ENCODE peak calls at places on chromosomes 6 and 20, in eight cellular contexts. S, T, B, G, E, Y, I and X are unnamed samples.

GRCh38 chr20:19449051-19449450 is 236.6 kb downstream of the SLC24A3 start:
- DNase-seq in S (no peak), T (no peak), B (no peak), G (no peak), E (no peak), Y (no peak), I (no peak), X (no peak)

GRCh38 chr6:137846772-137847313 is 20.2 kb upstream of the TNFAIP3 start:
- DNase-seq in S (no peak), T (peak; percentile 19), B (no peak), G (no peak), E (peak; percentile 45), Y (no peak), I (no peak), X (no peak)

GRCh38 chr6:159254186-159254585 is 85.0 kb downstream of the FNDC1 start:
- DNase-seq in S (peak; percentile 73), T (no peak), B (no peak), G (no peak), E (no peak), Y (no peak), I (no peak), X (no peak)

GRCh38 chr6:115854866-115855665 is 205.6 kb downstream of the FRK start:
- DNase-seq in S (no peak), T (no peak), B (no peak), G (no peak), E (no peak), Y (no peak), I (no peak), X (no peak)

GRCh38 chr6:112640895-112641294 is 293.8 kb downstream of the RFPL4B start:
- DNase-seq in S (peak; percentile 82), T (no peak), B (no peak), G (peak; percentile 68), E (no peak), Y (peak; percentile 67), I (no peak), X (no peak)

GRCh38 chr6:149922642-149923326 is at the start of gene RAET1G:
- DNase-seq in S (peak; percentile 88), T (peak; percentile 91), B (peak; percentile 87), G (peak; percentile 96), E (peak; percentile 85), Y (peak; percentile 46), I (peak; percentile 87), X (peak; percentile 66)

GRCh38 chr6:8084586-8084985 is 17.8 kb downstream of the EEF1E1 start:
- DNase-seq in S (no peak), T (no peak), B (no peak), G (no peak), E (no peak), Y (no peak), I (no peak), X (no peak)

GRCh38 chr6:30573113-30573512 is 1.9 kb downstream of the ABCF1 start:
- DNase-seq in S (no peak), T (no peak), B (no peak), G (no peak), E (no peak), Y (no peak), I (no peak), X (no peak)

GRCh38 chr20:7980332-7981046 is 39.1 kb downstream of the TMX4 start:
- DNase-seq in S (peak; percentile 38), T (peak; percentile 10), B (peak; percentile 70), G (peak; percentile 64), E (no peak), Y (no peak), I (no peak), X (peak; percentile 32)

GRCh38 chr6:139452176-139452876 is 77.9 kb upstream of the CITED2 start:
- DNase-seq in S (no peak), T (no peak), B (no peak), G (peak; percentile 50), E (no peak), Y (no peak), I (no peak), X (no peak)

GRCh38 chr20:39253051-39253682 is 291.0 kb downstream of the DHX35 start:
- DNase-seq in S (no peak), T (no peak), B (no peak), G (no peak), E (no peak), Y (no peak), I (no peak), X (no peak)

GRCh38 chr6:133890941-133891813 is 2.3 kb downstream of the TCF21 start:
- DNase-seq in S (no peak), T (peak; percentile 29), B (peak; percentile 60), G (peak; percentile 39), E (no peak), Y (no peak), I (no peak), X (peak; percentile 31)

GRCh38 chr6:27791182-27791939 is 120.8 kb downstream of the OR2B2 start:
- DNase-seq in S (peak; percentile 86), T (peak; percentile 52), B (peak; percentile 47), G (peak; percentile 87), E (peak; percentile 65), Y (no peak), I (no peak), X (peak; percentile 21)

GRCh38 chr6:151027295-151027747 is 161.8 kb downstream of the MTHFD1L start:
- DNase-seq in S (no peak), T (peak; percentile 31), B (no peak), G (no peak), E (no peak), Y (no peak), I (no peak), X (no peak)

GRCh38 chr6:151029976-151030375 is 164.5 kb downstream of the MTHFD1L start:
- DNase-seq in S (no peak), T (no peak), B (no peak), G (no peak), E (no peak), Y (no peak), I (no peak), X (no peak)

GRCh38 chr6:151025076-151025475 is 159.6 kb downstream of the MTHFD1L start:
- DNase-seq in S (no peak), T (peak; percentile 77), B (no peak), G (no peak), E (peak; percentile 61), Y (no peak), I (no peak), X (no peak)

GRCh38 chr6:151026021-151026663 is 160.6 kb downstream of the MTHFD1L start:
- DNase-seq in S (no peak), T (no peak), B (no peak), G (no peak), E (no peak), Y (no peak), I (no peak), X (no peak)

GRCh38 chr6:151027936-151028838 is 162.7 kb downstream of the MTHFD1L start:
- DNase-seq in S (no peak), T (peak; percentile 28), B (no peak), G (no peak), E (no peak), Y (no peak), I (no peak), X (no peak)
- TF ChIP-seq CTCF in S (no peak), T (no peak), B (no peak), G (no peak), E (no peak), Y (no peak), I (no peak), X (no peak)

DNA sequence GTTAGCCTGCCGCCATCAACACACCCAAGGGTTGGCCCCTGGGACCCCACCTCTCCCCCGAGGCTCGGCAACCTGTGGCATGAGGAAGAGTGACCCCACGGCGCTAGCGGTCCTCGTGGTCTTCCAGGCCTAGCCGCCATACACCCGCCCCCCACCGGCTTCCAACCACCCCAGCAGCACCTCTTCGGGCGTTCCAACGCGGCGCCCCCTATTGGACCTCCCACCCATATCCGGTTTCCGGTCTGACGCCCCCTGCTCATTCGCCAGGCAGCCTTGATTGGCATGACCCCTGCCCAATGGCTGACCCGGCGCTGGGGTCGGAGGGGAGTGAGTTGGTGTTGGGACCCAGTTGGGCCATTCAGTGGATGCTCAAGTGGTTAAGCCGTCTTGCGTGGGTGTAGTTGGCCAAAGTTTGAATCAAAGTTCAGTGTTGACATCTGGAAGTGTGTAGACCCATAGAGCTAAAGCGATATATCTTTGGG is at the start of gene GNAS-AS1:
- DNase-seq in S (peak; percentile 83), T (peak; percentile 86), B (no peak), G (peak; percentile 87), E (peak; percentile 70), Y (peak; percentile 22), I (peak; percentile 73), X (peak; percentile 96)
- TF ChIP-seq CTCF in S (peak; percentile 57), T (no peak), B (no peak), G (no peak), E (no peak), Y (no peak), I (no peak), X (no peak)

GRCh38 chr6:168713839-168714238 is 272.9 kb downstream of the SMOC2 start:
- DNase-seq in S (no peak), T (peak; percentile 67), B (peak; percentile 63), G (no peak), E (no peak), Y (no peak), I (no peak), X (no peak)
- TF ChIP-seq CTCF in S (peak; percentile 35), T (peak; percentile 34), B (peak; percentile 14), G (no peak), E (no peak), Y (peak; percentile 42), I (no peak), X (no peak)

GRCh38 chr6:4808396-4808795 is 32.2 kb downstream of the CDYL start:
- DNase-seq in S (no peak), T (no peak), B (no peak), G (no peak), E (no peak), Y (no peak), I (no peak), X (no peak)

GRCh38 chr6:4803343-4803744 is 27.1 kb downstream of the CDYL start:
- DNase-seq in S (no peak), T (no peak), B (no peak), G (no peak), E (no peak), Y (no peak), I (no peak), X (no peak)

GRCh38 chr6:4804095-4804494 is 27.9 kb downstream of the CDYL start:
- DNase-seq in S (peak; percentile 73), T (no peak), B (no peak), G (peak; percentile 77), E (no peak), Y (no peak), I (no peak), X (no peak)

GRCh38 chr6:4805553-4806307 is 29.5 kb downstream of the CDYL start:
- DNase-seq in S (peak; percentile 35), T (peak; percentile 68), B (peak; percentile 62), G (peak; percentile 35), E (peak; percentile 64), Y (no peak), I (no peak), X (no peak)

DNA sequence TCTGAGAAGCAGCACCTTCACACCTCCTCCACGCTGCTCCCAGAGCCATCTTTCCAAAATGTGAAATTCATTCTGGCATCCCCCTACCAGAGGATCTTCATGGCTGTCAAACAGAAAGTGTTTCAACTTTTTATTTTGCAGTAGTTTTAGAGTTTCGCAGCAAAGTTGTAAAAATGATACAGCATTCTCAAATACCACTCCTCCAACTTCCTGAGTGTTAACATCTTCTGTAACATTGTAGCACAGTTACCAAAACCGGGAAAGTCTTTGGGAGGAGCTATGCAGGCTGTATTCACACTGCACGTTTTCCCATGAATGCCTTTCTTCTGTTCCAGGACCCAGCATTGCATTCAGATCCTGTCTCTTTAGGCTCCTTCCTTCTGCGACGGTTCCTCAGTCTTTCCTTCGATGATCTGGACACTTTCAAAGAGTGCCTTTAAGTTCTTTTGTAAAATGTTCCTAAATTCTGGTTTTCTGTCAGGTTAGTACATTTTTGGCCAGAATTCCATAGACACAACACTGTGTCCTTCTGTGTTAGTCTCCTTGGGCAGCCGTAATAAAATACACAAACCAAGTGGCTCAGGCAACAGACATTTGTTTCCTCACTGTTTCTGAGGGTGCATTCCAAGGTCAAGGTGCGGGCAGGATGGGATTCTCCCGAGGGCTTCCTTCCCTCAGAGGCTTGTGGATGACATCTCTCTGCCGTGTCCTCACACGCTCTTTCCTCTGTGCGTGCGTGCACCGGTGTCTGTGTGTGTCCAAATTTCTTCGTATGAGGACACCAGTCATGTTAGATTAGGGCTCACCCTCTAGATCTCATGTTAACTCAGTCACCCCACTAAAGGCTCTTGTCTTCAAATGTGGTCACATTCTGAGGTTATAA is 30.3 kb downstream of the CDYL start:
- DNase-seq in S (no peak), T (no peak), B (no peak), G (no peak), E (no peak), Y (no peak), I (no peak), X (no peak)
- TF ChIP-seq CTCF in S (no peak), T (no peak), B (no peak), G (no peak), E (no peak), Y (no peak), I (no peak), X (no peak)